ENCODE peak calls at places on chromosomes 3 and 15, in five cellular contexts. P is cardiac fibroblast, U is body of pancreas, R is fibroblast of gingiva, L is NAMALWA. E is an unnamed sample.

GRCh38 chr3:153209596-153209995 is 47.6 kb downstream of the RAP2B start:
- DNase-seq in U (peak), P (peak), L (no peak), R (peak), E (no peak)

GRCh38 chr3:9942164-9942563 is 8.5 kb downstream of the CRELD1 start:
- DNase-seq in U (no peak), R (no peak), L (no peak), P (no peak), E (no peak)

GRCh38 chr3:137012097-137012501 is 54.3 kb downstream of the IL20RB start:
- DNase-seq in P (peak), L (no peak), R (peak), U (no peak), E (no peak)

GRCh38 chr3:58874248-58874741 is 175.5 kb downstream of the CFAP20DC start:
- DNase-seq in U (no peak), P (no peak), L (no peak), R (no peak), E (no peak)

GRCh38 chr3:79086514-79086913 is 681.3 kb downstream of the ROBO1 start:
- DNase-seq in P (peak), U (peak), R (peak), L (peak), E (peak)

GRCh38 chr3:8741581-8742355 is 8.2 kb downstream of the CAV3 start:
- DNase-seq in U (no peak), P (peak), L (no peak), R (peak), E (no peak)

GRCh38 chr3:177932750-177933660 is 603.2 kb upstream of the KCNMB2 start:
- DNase-seq in U (no peak), L (no peak), P (peak), R (peak), E (no peak)

GRCh38 chr15:47119349-47119748 is 598.0 kb upstream of the SEMA6D start:
- DNase-seq in L (no peak), P (no peak), U (no peak), R (no peak), E (no peak)

GRCh38 chr3:62940763-62941632 is 65.8 kb upstream of the CADPS start:
- DNase-seq in P (no peak), L (no peak), U (no peak), R (no peak), E (no peak)

GRCh38 chr15:65836665-65837064 is 32.6 kb upstream of the RAB11A start:
- DNase-seq in R (no peak), P (no peak), U (no peak), L (no peak), E (no peak)

GRCh38 chr3:179147571-179148445 is at the start of gene PIK3CA:
- DNase-seq in P (peak), U (peak), L (peak), R (peak), E (peak)

GRCh38 chr15:29826908-29827307 is 4.6 kb upstream of the TJP1 start:
- DNase-seq in R (no peak), P (no peak), U (no peak), L (no peak), E (no peak)

GRCh38 chr3:116969646-116970045 is 260.1 kb downstream of the TUSC7 start:
- DNase-seq in P (no peak), R (no peak), L (no peak), U (no peak), E (no peak)

GRCh38 chr3:186425788-186426730 is 64.0 kb upstream of the DGKG start:
- DNase-seq in P (peak), U (no peak), R (peak), L (peak), E (no peak)

GRCh38 chr3:134369861-134370596 is 4.2 kb downstream of the AMOTL2 start:
- DNase-seq in P (peak), U (no peak), L (no peak), R (no peak), E (no peak)